ENCODE peak calls at places on chromosomes 12 and 14, in five cellular contexts. F is fibroblast of mammary gland, S is fibroblast of lung, G is suprapubic skin, K is foreskin fibroblast. P is an unnamed sample.

GRCh38 chr12:54082402-54082892 is 28.8 kb downstream of the HOXC4 start:
- DNase-seq in G (no peak), S (no peak), K (no peak), F (peak; percentile 57), P (no peak)

GRCh38 chr12:58425481-58426392 is 484.4 kb downstream of the ATP23 start:
- DNase-seq in G (no peak), K (peak; percentile 95), S (peak; percentile 95), F (peak; percentile 97), P (peak; percentile 87)

GRCh38 chr12:113298861-113299545 is 35.9 kb downstream of the SLC8B1 start:
- DNase-seq in F (no peak), G (no peak), K (peak; percentile 48), S (no peak), P (no peak)

GRCh38 chr14:56119221-56119967 is 1.2 kb downstream of the PELI2 start:
- DNase-seq in K (peak; percentile 68), S (peak; percentile 35), G (no peak), F (peak; percentile 25), P (peak; percentile 44)

GRCh38 chr12:10098762-10099161 is at the start of gene CLEC1A:
- DNase-seq in F (no peak), S (peak; percentile 11), K (no peak), G (no peak), P (no peak)

GRCh38 chr12:1618489-1618888 is 10.5 kb upstream of the WNT5B start:
- DNase-seq in F (no peak), K (peak; percentile 25), G (no peak), S (no peak), P (no peak)

GRCh38 chr14:100533647-100534485 is 53.4 kb downstream of the BEGAIN start:
- DNase-seq in K (peak; percentile 53), S (peak; percentile 22), F (no peak), G (peak; percentile 78), P (no peak)

GRCh38 chr14:77307099-77307496 is 13.6 kb downstream of the POMT2 start:
- DNase-seq in S (no peak), F (no peak), G (no peak), K (peak; percentile 67), P (no peak)

GRCh38 chr12:65925626-65926025 is 101.3 kb downstream of the HMGA2 start:
- DNase-seq in K (no peak), G (no peak), S (no peak), F (no peak), P (no peak)

DNA sequence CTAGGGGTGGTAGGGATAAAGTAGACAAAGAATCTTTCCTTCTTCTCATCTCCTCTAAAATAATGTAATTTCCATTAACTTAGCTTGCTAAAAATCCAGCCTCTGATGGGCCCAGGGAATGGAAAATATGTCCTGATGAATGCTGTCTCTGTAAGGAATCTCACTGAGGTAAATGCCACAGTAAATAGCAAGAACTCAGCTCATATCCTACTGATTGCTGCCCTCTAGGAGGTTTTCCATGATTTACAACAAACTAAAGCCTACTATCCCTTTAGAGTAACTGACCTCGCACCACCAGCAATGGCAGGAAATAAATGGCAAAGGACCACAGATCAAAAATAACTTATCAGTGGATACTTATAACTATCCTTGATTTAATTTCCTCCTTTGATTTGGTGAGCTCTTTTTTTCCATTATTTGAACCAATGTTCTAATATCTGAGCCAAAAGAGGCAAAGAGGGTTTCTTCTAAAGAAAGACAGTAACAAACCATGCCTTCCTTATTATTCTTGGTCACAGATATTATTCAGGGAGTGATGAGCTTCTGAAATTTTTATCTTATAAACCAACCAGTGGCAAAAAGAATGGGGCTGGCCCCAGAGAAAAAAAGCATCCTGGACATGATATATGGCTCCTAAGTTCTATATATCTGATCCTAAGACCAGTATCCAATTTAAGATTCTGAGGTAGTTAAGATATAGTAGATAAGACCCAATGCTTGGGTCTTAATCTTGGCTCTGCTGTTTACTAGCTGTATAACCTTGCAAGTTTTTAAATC is 43.7 kb downstream of the SENP1 start:
- DNase-seq in K (no peak), F (no peak), S (no peak), G (no peak), P (peak; percentile 6)
- TF ChIP-seq CTCF in K (no peak), F (no peak), S (no peak), G (no peak), P (no peak)

GRCh38 chr14:105485720-105486332 is 860 bp upstream of the CRIP1 start:
- DNase-seq in K (no peak), S (no peak), F (no peak), G (no peak), P (no peak)

GRCh38 chr14:105484997-105485393 is 1.7 kb upstream of the CRIP1 start:
- DNase-seq in S (no peak), G (no peak), K (no peak), F (no peak), P (no peak)

GRCh38 chr14:105486974-105487448 is 325 bp downstream of the CRIP1 start:
- DNase-seq in G (no peak), K (no peak), F (no peak), S (no peak), P (no peak)

GRCh38 chr14:105487449-105487985 is 831 bp downstream of the CRIP1 start:
- DNase-seq in F (no peak), K (no peak), G (no peak), S (no peak), P (no peak)

DNA sequence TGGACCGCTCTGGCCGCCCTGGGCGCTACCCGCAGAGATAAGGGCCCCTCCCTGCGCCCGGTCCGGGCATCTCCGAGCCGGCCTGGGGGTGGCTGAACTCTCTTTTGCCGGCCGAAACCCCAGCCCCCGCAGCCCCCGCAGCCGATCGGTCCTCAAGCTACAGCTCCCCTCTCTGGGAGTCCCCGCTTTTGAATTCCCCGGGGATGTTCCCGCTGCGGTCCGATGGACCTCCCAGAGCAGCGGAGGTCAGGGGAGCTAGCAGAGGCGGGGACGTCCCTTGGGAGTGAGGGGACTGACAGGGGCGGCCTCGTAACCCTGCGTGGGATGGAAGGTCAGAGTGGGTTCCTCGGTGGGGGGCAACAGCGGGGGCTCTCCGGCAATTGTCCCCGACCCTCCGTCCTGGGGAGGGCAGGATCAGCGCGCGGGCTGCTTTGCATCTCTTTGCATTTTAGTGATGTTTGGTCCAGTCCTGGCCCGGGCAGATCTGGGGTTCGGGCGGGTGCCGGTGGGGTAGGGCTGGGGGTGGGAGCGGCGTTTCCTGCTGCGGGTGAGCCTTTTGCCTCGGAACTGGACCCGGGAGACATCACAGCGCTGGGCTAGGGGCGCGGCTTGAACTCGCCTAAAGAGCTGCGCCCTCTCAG is at the start of gene CRIP1:
- DNase-seq in S (no peak), G (no peak), K (no peak), F (no peak), P (no peak)
- H3K4me3 ChIP-seq in S (no peak within 1 kb of the TSS), G (peak within 1 kb of the TSS; percentile 82), K (peak within 1 kb of the TSS; percentile 28), F (no peak within 1 kb of the TSS), P (no peak within 1 kb of the TSS)

GRCh38 chr12:71295913-71296312 is 138.1 kb upstream of the TSPAN8 start:
- DNase-seq in G (no peak), F (peak; percentile 23), K (peak; percentile 26), S (no peak), P (no peak)

DNA sequence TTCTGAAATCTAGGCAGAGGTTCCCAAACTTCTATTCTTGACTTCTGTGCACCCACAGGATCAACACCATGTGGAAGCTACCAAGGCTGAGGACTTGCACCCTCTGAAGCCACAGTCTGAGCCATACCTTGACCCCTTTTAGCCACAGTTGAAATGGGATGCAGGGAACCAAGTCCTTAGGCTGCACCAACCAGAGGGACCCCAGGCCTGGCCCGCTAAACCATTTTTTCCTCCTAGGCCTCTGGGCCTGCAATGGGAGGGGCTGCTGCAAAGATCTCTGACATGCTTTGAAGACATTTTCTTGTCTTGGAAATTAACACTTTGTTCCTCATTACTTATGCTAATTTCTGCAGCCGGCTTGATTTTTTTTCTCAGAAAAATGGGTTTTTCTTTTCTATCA is 133.9 kb upstream of the TSPAN8 start:
- DNase-seq in K (no peak), F (no peak), S (no peak), G (no peak), P (no peak)
- TF ChIP-seq CTCF in K (no peak), F (no peak), S (no peak), G (no peak), P (no peak)

GRCh38 chr14:24334431-24335271 is at the start of gene ADCY4:
- DNase-seq in K (peak; percentile 61), S (no peak), G (no peak), F (no peak), P (no peak)
- H3K4me3 ChIP-seq in K (peak within 1 kb of the TSS; percentile 47), S (peak within 1 kb of the TSS; percentile 1), G (peak within 1 kb of the TSS; percentile 46), F (peak within 1 kb of the TSS; percentile 34), P (peak within 1 kb of the TSS; percentile 48)

GRCh38 chr12:89970646-89971192 is 262.1 kb upstream of the ATP2B1 start:
- DNase-seq in G (no peak), K (no peak), F (no peak), S (no peak), P (no peak)

GRCh38 chr12:89975578-89975977 is 266.9 kb upstream of the ATP2B1 start:
- DNase-seq in K (no peak), G (no peak), S (no peak), F (no peak), P (no peak)

GRCh38 chr12:89969098-89969497 is 260.5 kb upstream of the ATP2B1 start:
- DNase-seq in K (no peak), S (no peak), F (no peak), G (no peak), P (no peak)

GRCh38 chr12:89968151-89968699 is 259.6 kb upstream of the ATP2B1 start:
- DNase-seq in F (no peak), K (no peak), G (no peak), S (no peak), P (no peak)

GRCh38 chr12:89971880-89972279 is 263.2 kb upstream of the ATP2B1 start:
- DNase-seq in S (peak; percentile 24), F (no peak), G (no peak), K (no peak), P (peak; percentile 93)
- TF ChIP-seq CTCF in S (no peak), F (no peak), G (no peak), K (no peak), P (no peak)

DNA sequence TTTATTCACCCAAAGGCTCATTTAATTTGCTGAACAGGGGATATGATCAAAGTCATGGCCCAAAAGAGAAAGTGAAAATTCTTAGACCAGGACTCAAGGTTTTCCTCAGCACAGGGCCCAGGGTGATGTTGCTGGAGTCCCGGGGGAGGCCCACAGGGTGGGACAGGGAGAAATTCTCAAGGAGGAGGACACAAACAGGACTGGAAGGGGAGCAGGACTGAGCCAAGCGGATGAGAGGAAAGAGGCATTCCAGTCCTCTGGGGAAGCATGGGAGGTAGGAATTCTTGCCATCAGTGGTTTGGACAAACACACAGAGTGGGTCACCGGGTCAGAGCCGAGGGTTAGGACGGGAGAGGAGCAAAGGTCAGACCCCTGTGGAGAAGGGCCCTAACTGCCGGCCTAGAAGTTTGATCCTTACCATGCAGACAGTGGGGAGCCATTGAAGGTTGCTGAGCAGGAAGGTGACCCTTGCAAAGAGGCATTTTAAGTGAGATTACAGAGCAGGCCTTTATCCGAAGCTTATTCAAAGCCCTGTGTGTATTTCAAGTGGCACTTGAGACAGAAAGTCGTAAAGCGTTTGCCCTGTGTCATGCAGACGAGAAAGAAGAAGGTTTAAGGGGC is 68.4 kb upstream of the PTGR2 start:
- DNase-seq in S (no peak), F (no peak), K (no peak), G (no peak), P (no peak)
- H3K4me3 ChIP-seq in S (no peak overlapping the region), F (no peak overlapping the region), K (no peak overlapping the region), G (no peak overlapping the region), P (no peak overlapping the region)

DNA sequence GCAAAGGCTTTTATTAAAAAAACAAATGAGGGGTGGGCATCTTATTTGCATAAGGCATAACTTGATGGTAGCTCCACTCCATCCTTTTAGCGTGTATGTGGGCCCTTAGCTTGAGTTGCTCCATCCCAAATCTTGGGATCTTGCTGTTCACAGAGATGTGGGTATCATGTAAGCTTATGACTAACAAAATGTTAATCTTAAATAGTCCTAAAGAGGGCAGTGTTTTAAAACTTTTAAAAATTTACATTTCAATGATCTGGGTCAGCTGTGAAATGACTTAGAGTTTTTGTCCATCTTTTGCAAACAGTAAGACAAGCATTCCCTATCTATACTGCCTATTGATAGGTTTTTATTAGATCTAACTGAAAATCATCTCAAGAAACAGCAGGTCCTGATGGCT is 86.0 kb downstream of the SLCO1A2 start:
- DNase-seq in G (no peak), S (peak; percentile 14), F (peak; percentile 11), K (peak; percentile 1), P (peak; percentile 15)
- TF ChIP-seq CTCF in G (no peak), S (no peak), F (no peak), K (no peak), P (no peak)